ENCODE peak calls at places on chromosomes 2 and 18, in ten cellular contexts. One of them, this sample, is unnamed.

GRCh38 chr2:106686814-106687213 is 199.2 kb downstream of the ST6GAL2 start:
- DNase-seq in ovary: no peak
- DNase-seq in Peyer's patch: no peak
- DNase-seq in stomach: no peak
- DNase-seq in upper lobe of left lung: no peak
- DNase-seq in lower leg skin: no peak
- DNase-seq in gastrocnemius medialis: no peak
- DNase-seq in endothelial cell of umbilical vein: no peak
- DNase-seq in body of pancreas: no peak
- DNase-seq in IMR-90: no peak
- DNase-seq in this sample: no peak

GRCh38 chr2:80407377-80407776 is 102.8 kb upstream of the LRRTM1 start:
- DNase-seq in body of pancreas: no peak
- DNase-seq in upper lobe of left lung: no peak
- DNase-seq in IMR-90: no peak
- DNase-seq in lower leg skin: no peak
- DNase-seq in gastrocnemius medialis: no peak
- DNase-seq in ovary: no peak
- DNase-seq in endothelial cell of umbilical vein: no peak
- DNase-seq in Peyer's patch: no peak
- DNase-seq in stomach: no peak
- DNase-seq in this sample: no peak

GRCh38 chr2:25521665-25522387 is 151.6 kb downstream of the DTNB start:
- DNase-seq in lower leg skin: no peak
- DNase-seq in gastrocnemius medialis: no peak
- DNase-seq in Peyer's patch: no peak
- DNase-seq in IMR-90: peak; percentile 81
- DNase-seq in ovary: no peak
- DNase-seq in upper lobe of left lung: no peak
- DNase-seq in stomach: no peak
- DNase-seq in body of pancreas: peak; percentile 30
- DNase-seq in endothelial cell of umbilical vein: peak; percentile 86
- DNase-seq in this sample: peak; percentile 26

GRCh38 chr18:6013101-6013790 is 117.9 kb upstream of the TMEM200C start:
- DNase-seq in gastrocnemius medialis: no peak
- DNase-seq in endothelial cell of umbilical vein: no peak
- DNase-seq in body of pancreas: no peak
- DNase-seq in Peyer's patch: no peak
- DNase-seq in lower leg skin: no peak
- DNase-seq in stomach: no peak
- DNase-seq in upper lobe of left lung: no peak
- DNase-seq in ovary: no peak
- DNase-seq in IMR-90: peak; percentile 54
- DNase-seq in this sample: no peak

GRCh38 chr2:241349941-241350340 is 6.1 kb upstream of the FARP2 start:
- DNase-seq in stomach: no peak
- DNase-seq in upper lobe of left lung: peak; percentile 54
- DNase-seq in body of pancreas: no peak
- DNase-seq in IMR-90: no peak
- DNase-seq in Peyer's patch: no peak
- DNase-seq in lower leg skin: no peak
- DNase-seq in ovary: no peak
- DNase-seq in endothelial cell of umbilical vein: no peak
- DNase-seq in gastrocnemius medialis: no peak
- DNase-seq in this sample: no peak

GRCh38 chr18:5900249-5900648 is 4.9 kb upstream of the TMEM200C start:
- DNase-seq in gastrocnemius medialis: no peak
- DNase-seq in upper lobe of left lung: no peak
- DNase-seq in lower leg skin: no peak
- DNase-seq in Peyer's patch: no peak
- DNase-seq in IMR-90: peak; percentile 75
- DNase-seq in endothelial cell of umbilical vein: no peak
- DNase-seq in ovary: no peak
- DNase-seq in stomach: no peak
- DNase-seq in body of pancreas: no peak
- DNase-seq in this sample: no peak

GRCh38 chr2:66890286-66890812 is 455.4 kb downstream of the MEIS1 start:
- DNase-seq in upper lobe of left lung: no peak
- DNase-seq in Peyer's patch: no peak
- DNase-seq in stomach: no peak
- DNase-seq in lower leg skin: no peak
- DNase-seq in endothelial cell of umbilical vein: peak; percentile 24
- DNase-seq in body of pancreas: no peak
- DNase-seq in IMR-90: peak; percentile 46
- DNase-seq in gastrocnemius medialis: no peak
- DNase-seq in ovary: no peak
- DNase-seq in this sample: no peak

GRCh38 chr2:170815746-170816498 is 765 bp upstream of the GAD1 start:
- DNase-seq in IMR-90: peak; percentile 21
- DNase-seq in body of pancreas: peak; percentile 76
- DNase-seq in Peyer's patch: peak; percentile 63
- DNase-seq in gastrocnemius medialis: no peak
- DNase-seq in stomach: peak; percentile 72
- DNase-seq in ovary: peak; percentile 62
- DNase-seq in upper lobe of left lung: peak; percentile 87
- DNase-seq in lower leg skin: no peak
- DNase-seq in endothelial cell of umbilical vein: peak; percentile 31
- DNase-seq in this sample: peak; percentile 61

GRCh38 chr2:237669628-237670351 is 42.4 kb downstream of the LRRFIP1 start:
- DNase-seq in upper lobe of left lung: no peak
- DNase-seq in stomach: no peak
- DNase-seq in body of pancreas: peak; percentile 51
- DNase-seq in lower leg skin: peak; percentile 83
- DNase-seq in gastrocnemius medialis: peak; percentile 75
- DNase-seq in IMR-90: peak; percentile 100
- DNase-seq in Peyer's patch: no peak
- DNase-seq in endothelial cell of umbilical vein: no peak
- DNase-seq in ovary: peak; percentile 83
- DNase-seq in this sample: peak; percentile 91
- H3K4me3 ChIP-seq in upper lobe of left lung: no peak overlapping the region
- H3K4me3 ChIP-seq in stomach: no peak overlapping the region
- H3K4me3 ChIP-seq in body of pancreas: no peak overlapping the region
- H3K4me3 ChIP-seq in lower leg skin: no peak overlapping the region
- H3K4me3 ChIP-seq in gastrocnemius medialis: no peak overlapping the region
- H3K4me3 ChIP-seq in IMR-90: no peak overlapping the region
- H3K4me3 ChIP-seq in Peyer's patch: no peak overlapping the region
- H3K4me3 ChIP-seq in endothelial cell of umbilical vein: no peak overlapping the region
- H3K4me3 ChIP-seq in ovary: no peak overlapping the region
- H3K4me3 ChIP-seq in this sample: no peak overlapping the region

GRCh38 chr2:27375513-27376099 is 4.9 kb downstream of the ZNF513 start:
- DNase-seq in IMR-90: no peak
- DNase-seq in gastrocnemius medialis: no peak
- DNase-seq in Peyer's patch: no peak
- DNase-seq in body of pancreas: no peak
- DNase-seq in ovary: no peak
- DNase-seq in upper lobe of left lung: peak; percentile 72
- DNase-seq in endothelial cell of umbilical vein: no peak
- DNase-seq in lower leg skin: no peak
- DNase-seq in stomach: no peak
- DNase-seq in this sample: no peak

GRCh38 chr2:27372937-27373336 is 2.5 kb downstream of the SNX17 start:
- DNase-seq in IMR-90: no peak
- DNase-seq in gastrocnemius medialis: no peak
- DNase-seq in body of pancreas: no peak
- DNase-seq in upper lobe of left lung: no peak
- DNase-seq in Peyer's patch: no peak
- DNase-seq in endothelial cell of umbilical vein: no peak
- DNase-seq in lower leg skin: no peak
- DNase-seq in stomach: no peak
- DNase-seq in ovary: no peak
- DNase-seq in this sample: no peak

GRCh38 chr2:27370026-27370815 is at the start of the genes EIF2B4 and SNX17:
- DNase-seq in endothelial cell of umbilical vein: peak; percentile 100
- DNase-seq in gastrocnemius medialis: peak; percentile 99
- DNase-seq in Peyer's patch: peak; percentile 100
- DNase-seq in lower leg skin: peak; percentile 99
- DNase-seq in body of pancreas: peak; percentile 99
- DNase-seq in IMR-90: peak; percentile 99
- DNase-seq in stomach: peak; percentile 99
- DNase-seq in upper lobe of left lung: peak; percentile 100
- DNase-seq in ovary: peak; percentile 99
- DNase-seq in this sample: peak; percentile 100

GRCh38 chr2:27369471-27370025 is 590 bp downstream of the EIF2B4 start:
- DNase-seq in ovary: no peak
- DNase-seq in endothelial cell of umbilical vein: no peak
- DNase-seq in body of pancreas: peak; percentile 61
- DNase-seq in IMR-90: peak; percentile 50
- DNase-seq in Peyer's patch: no peak
- DNase-seq in upper lobe of left lung: no peak
- DNase-seq in stomach: peak; percentile 59
- DNase-seq in lower leg skin: peak; percentile 58
- DNase-seq in gastrocnemius medialis: peak; percentile 57
- DNase-seq in this sample: no peak

DNA sequence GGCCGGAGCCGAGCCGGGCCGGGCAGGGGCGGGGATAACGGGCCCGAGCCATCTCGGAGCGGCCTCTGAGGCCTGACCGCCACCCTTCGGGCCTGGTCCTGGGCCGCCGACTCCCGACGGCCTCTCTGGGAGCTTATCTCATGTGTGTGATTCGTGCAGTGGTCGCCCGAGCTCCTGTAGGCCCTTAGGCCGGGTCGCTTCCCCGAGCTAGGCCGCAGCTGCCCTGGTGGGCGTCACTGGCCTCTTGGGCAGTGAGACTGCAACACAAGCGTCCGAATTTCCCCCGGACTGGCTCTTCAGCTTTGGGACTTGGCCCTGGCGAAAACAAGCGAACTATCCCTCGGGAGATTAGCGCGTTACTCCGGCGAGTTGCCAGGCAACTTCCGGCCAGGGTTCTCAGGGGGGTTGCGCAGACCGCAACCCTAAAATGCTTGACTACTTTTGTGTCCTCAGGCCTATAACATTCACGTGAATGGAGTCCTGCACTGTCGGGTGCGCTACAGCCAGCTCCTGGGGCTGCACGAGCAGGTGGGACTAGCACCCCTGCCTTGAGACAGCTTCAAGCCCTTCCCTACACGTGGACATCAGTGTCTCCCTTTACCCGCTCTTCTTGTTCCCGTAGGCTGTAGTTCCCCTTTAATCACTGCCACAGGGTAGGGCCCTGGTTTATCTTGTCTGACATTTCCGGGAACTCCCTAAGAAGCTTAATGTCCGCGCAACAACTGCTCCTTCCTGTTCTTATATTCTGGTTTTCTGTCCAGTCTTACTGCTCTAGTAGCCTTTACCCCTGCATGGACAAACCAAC is 602 bp downstream of the SNX17 start:
- DNase-seq in lower leg skin: no peak
- DNase-seq in Peyer's patch: peak; percentile 58
- DNase-seq in IMR-90: peak; percentile 53
- DNase-seq in body of pancreas: no peak
- DNase-seq in upper lobe of left lung: no peak
- DNase-seq in stomach: no peak
- DNase-seq in ovary: peak; percentile 43
- DNase-seq in endothelial cell of umbilical vein: peak; percentile 46
- DNase-seq in gastrocnemius medialis: peak; percentile 28
- DNase-seq in this sample: no peak
- TF ChIP-seq POLR2A in lower leg skin: no peak
- TF ChIP-seq POLR2A in Peyer's patch: peak; percentile 60
- TF ChIP-seq POLR2A in IMR-90: no peak
- TF ChIP-seq POLR2A in body of pancreas: no peak
- TF ChIP-seq POLR2A in upper lobe of left lung: no peak
- TF ChIP-seq POLR2A in stomach: no peak
- TF ChIP-seq POLR2A in ovary: no peak
- TF ChIP-seq POLR2A in endothelial cell of umbilical vein: peak; percentile 39
- TF ChIP-seq POLR2A in gastrocnemius medialis: no peak
- TF ChIP-seq POLR2A in this sample: no peak

GRCh38 chr18:45167631-45168225 is 447.5 kb upstream of the SLC14A2 start:
- DNase-seq in lower leg skin: no peak
- DNase-seq in upper lobe of left lung: no peak
- DNase-seq in endothelial cell of umbilical vein: no peak
- DNase-seq in ovary: no peak
- DNase-seq in body of pancreas: no peak
- DNase-seq in Peyer's patch: no peak
- DNase-seq in stomach: no peak
- DNase-seq in IMR-90: peak; percentile 80
- DNase-seq in gastrocnemius medialis: no peak
- DNase-seq in this sample: no peak
- H3K4me3 ChIP-seq in lower leg skin: no peak overlapping the region
- H3K4me3 ChIP-seq in upper lobe of left lung: no peak overlapping the region
- H3K4me3 ChIP-seq in endothelial cell of umbilical vein: no peak overlapping the region
- H3K4me3 ChIP-seq in ovary: no peak overlapping the region
- H3K4me3 ChIP-seq in body of pancreas: no peak overlapping the region
- H3K4me3 ChIP-seq in Peyer's patch: no peak overlapping the region
- H3K4me3 ChIP-seq in stomach: no peak overlapping the region
- H3K4me3 ChIP-seq in IMR-90: no peak overlapping the region
- H3K4me3 ChIP-seq in gastrocnemius medialis: no peak overlapping the region
- H3K4me3 ChIP-seq in this sample: no peak overlapping the region

GRCh38 chr2:121907905-121908304 is 152.5 kb downstream of the TSN start:
- DNase-seq in stomach: no peak
- DNase-seq in upper lobe of left lung: no peak
- DNase-seq in ovary: no peak
- DNase-seq in endothelial cell of umbilical vein: no peak
- DNase-seq in lower leg skin: no peak
- DNase-seq in body of pancreas: no peak
- DNase-seq in IMR-90: no peak
- DNase-seq in Peyer's patch: no peak
- DNase-seq in gastrocnemius medialis: no peak
- DNase-seq in this sample: no peak

GRCh38 chr2:121906170-121906569 is 150.7 kb downstream of the TSN start:
- DNase-seq in gastrocnemius medialis: no peak
- DNase-seq in upper lobe of left lung: no peak
- DNase-seq in stomach: no peak
- DNase-seq in Peyer's patch: no peak
- DNase-seq in lower leg skin: no peak
- DNase-seq in ovary: no peak
- DNase-seq in body of pancreas: no peak
- DNase-seq in endothelial cell of umbilical vein: no peak
- DNase-seq in IMR-90: no peak
- DNase-seq in this sample: no peak

GRCh38 chr2:121905201-121905600 is 149.8 kb downstream of the TSN start:
- DNase-seq in ovary: no peak
- DNase-seq in endothelial cell of umbilical vein: no peak
- DNase-seq in body of pancreas: no peak
- DNase-seq in stomach: no peak
- DNase-seq in gastrocnemius medialis: no peak
- DNase-seq in upper lobe of left lung: no peak
- DNase-seq in Peyer's patch: no peak
- DNase-seq in IMR-90: no peak
- DNase-seq in lower leg skin: no peak
- DNase-seq in this sample: no peak

GRCh38 chr2:121910139-121910538 is 154.7 kb downstream of the TSN start:
- DNase-seq in Peyer's patch: no peak
- DNase-seq in IMR-90: peak; percentile 6
- DNase-seq in upper lobe of left lung: no peak
- DNase-seq in body of pancreas: no peak
- DNase-seq in lower leg skin: no peak
- DNase-seq in endothelial cell of umbilical vein: no peak
- DNase-seq in ovary: no peak
- DNase-seq in stomach: no peak
- DNase-seq in gastrocnemius medialis: no peak
- DNase-seq in this sample: no peak

DNA sequence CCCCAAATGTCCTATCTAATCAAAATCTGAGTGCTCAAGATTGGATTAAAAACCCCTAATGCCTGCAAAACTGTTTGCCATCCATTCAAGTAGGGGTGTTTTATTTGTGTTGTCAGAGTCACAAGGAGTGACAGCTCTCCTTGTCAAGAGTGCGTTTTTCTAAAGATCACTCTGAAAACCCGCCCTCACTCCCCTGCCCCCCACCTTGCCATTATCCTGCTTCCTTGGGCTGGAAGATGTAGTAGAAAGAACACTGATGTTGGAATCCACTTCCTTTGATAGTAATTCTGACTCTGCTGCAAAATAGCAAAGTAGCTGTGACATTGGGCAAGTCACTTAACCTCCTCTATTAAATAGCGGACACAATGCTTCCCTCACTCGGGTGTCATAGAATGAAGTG is 155.6 kb downstream of the TSN start:
- DNase-seq in stomach: no peak
- DNase-seq in IMR-90: no peak
- DNase-seq in gastrocnemius medialis: no peak
- DNase-seq in Peyer's patch: no peak
- DNase-seq in ovary: no peak
- DNase-seq in upper lobe of left lung: no peak
- DNase-seq in body of pancreas: no peak
- DNase-seq in lower leg skin: no peak
- DNase-seq in endothelial cell of umbilical vein: no peak
- DNase-seq in this sample: no peak
- TF ChIP-seq POLR2A in stomach: no peak
- TF ChIP-seq POLR2A in IMR-90: no peak
- TF ChIP-seq POLR2A in gastrocnemius medialis: no peak
- TF ChIP-seq POLR2A in Peyer's patch: no peak
- TF ChIP-seq POLR2A in ovary: no peak
- TF ChIP-seq POLR2A in upper lobe of left lung: no peak
- TF ChIP-seq POLR2A in body of pancreas: no peak
- TF ChIP-seq POLR2A in lower leg skin: no peak
- TF ChIP-seq POLR2A in endothelial cell of umbilical vein: no peak
- TF ChIP-seq POLR2A in this sample: no peak

This sample was measured in uterus.